ENCODE peak calls at places on chromosomes 13 and 19, in five cellular contexts. One of them, this sample, is unnamed.

GRCh38 chr13:22812793-22813192 is 368.0 kb upstream of the SGCG start:
- DNase-seq in SK-N-SH: no peak
- DNase-seq in Karpas-422: no peak
- DNase-seq in effector memory CD4-positive, alpha-beta T cell: no peak
- DNase-seq in psoas muscle: peak; percentile 66
- DNase-seq in this sample: no peak

GRCh38 chr19:46493236-46494114 is 2.2 kb downstream of the PNMA8B start:
- DNase-seq in Karpas-422: no peak
- DNase-seq in effector memory CD4-positive, alpha-beta T cell: no peak
- DNase-seq in psoas muscle: peak; percentile 71
- DNase-seq in SK-N-SH: peak; percentile 23
- DNase-seq in this sample: no peak

GRCh38 chr13:32212420-32212819 is 102.7 kb downstream of the ZAR1L start:
- DNase-seq in SK-N-SH: no peak
- DNase-seq in effector memory CD4-positive, alpha-beta T cell: no peak
- DNase-seq in Karpas-422: no peak
- DNase-seq in psoas muscle: no peak
- DNase-seq in this sample: no peak

GRCh38 chr13:102141625-102142472 is 260.0 kb downstream of the FGF14 start:
- DNase-seq in effector memory CD4-positive, alpha-beta T cell: no peak
- DNase-seq in Karpas-422: no peak
- DNase-seq in SK-N-SH: no peak
- DNase-seq in psoas muscle: no peak
- DNase-seq in this sample: no peak

GRCh38 chr13:59533561-59534337 is 630.0 kb downstream of the DIAPH3 start:
- DNase-seq in psoas muscle: no peak
- DNase-seq in effector memory CD4-positive, alpha-beta T cell: no peak
- DNase-seq in SK-N-SH: no peak
- DNase-seq in Karpas-422: no peak
- DNase-seq in this sample: peak; percentile 20

GRCh38 chr13:38657191-38657590 is 29.7 kb upstream of the FREM2 start:
- DNase-seq in Karpas-422: no peak
- DNase-seq in SK-N-SH: no peak
- DNase-seq in effector memory CD4-positive, alpha-beta T cell: no peak
- DNase-seq in psoas muscle: no peak
- DNase-seq in this sample: no peak

GRCh38 chr13:59975807-59976445 is 187.8 kb downstream of the DIAPH3 start:
- DNase-seq in SK-N-SH: no peak
- DNase-seq in effector memory CD4-positive, alpha-beta T cell: no peak
- DNase-seq in psoas muscle: no peak
- DNase-seq in Karpas-422: no peak
- DNase-seq in this sample: no peak

GRCh38 chr13:112083971-112084370 is 17.0 kb downstream of the SOX1 start:
- DNase-seq in effector memory CD4-positive, alpha-beta T cell: no peak
- DNase-seq in Karpas-422: no peak
- DNase-seq in SK-N-SH: no peak
- DNase-seq in psoas muscle: no peak
- DNase-seq in this sample: no peak

GRCh38 chr13:79862515-79862914 is 381.6 kb downstream of the NDFIP2 start:
- DNase-seq in psoas muscle: no peak
- DNase-seq in Karpas-422: no peak
- DNase-seq in effector memory CD4-positive, alpha-beta T cell: no peak
- DNase-seq in SK-N-SH: no peak
- DNase-seq in this sample: no peak

GRCh38 chr19:43774103-43774939 is 6.5 kb downstream of the KCNN4 start:
- DNase-seq in SK-N-SH: peak; percentile 87
- DNase-seq in psoas muscle: peak; percentile 79
- DNase-seq in effector memory CD4-positive, alpha-beta T cell: no peak
- DNase-seq in Karpas-422: no peak
- DNase-seq in this sample: no peak

GRCh38 chr19:9958451-9958850 is 22.1 kb upstream of the OLFM2 start:
- DNase-seq in effector memory CD4-positive, alpha-beta T cell: no peak
- DNase-seq in Karpas-422: no peak
- DNase-seq in psoas muscle: no peak
- DNase-seq in SK-N-SH: no peak
- DNase-seq in this sample: no peak

GRCh38 chr19:5349041-5349440 is 8.4 kb upstream of the PTPRS start:
- DNase-seq in SK-N-SH: no peak
- DNase-seq in psoas muscle: no peak
- DNase-seq in Karpas-422: no peak
- DNase-seq in effector memory CD4-positive, alpha-beta T cell: no peak
- DNase-seq in this sample: no peak

GRCh38 chr13:113934576-113934975 is 39.3 kb downstream of the C13orf46 start:
- DNase-seq in Karpas-422: no peak
- DNase-seq in SK-N-SH: peak; percentile 19
- DNase-seq in psoas muscle: peak; percentile 40
- DNase-seq in effector memory CD4-positive, alpha-beta T cell: no peak
- DNase-seq in this sample: no peak

GRCh38 chr13:33775339-33776108 is 42.4 kb upstream of the RFC3 start:
- DNase-seq in SK-N-SH: no peak
- DNase-seq in effector memory CD4-positive, alpha-beta T cell: no peak
- DNase-seq in Karpas-422: peak; percentile 65
- DNase-seq in psoas muscle: no peak
- DNase-seq in this sample: no peak

DNA sequence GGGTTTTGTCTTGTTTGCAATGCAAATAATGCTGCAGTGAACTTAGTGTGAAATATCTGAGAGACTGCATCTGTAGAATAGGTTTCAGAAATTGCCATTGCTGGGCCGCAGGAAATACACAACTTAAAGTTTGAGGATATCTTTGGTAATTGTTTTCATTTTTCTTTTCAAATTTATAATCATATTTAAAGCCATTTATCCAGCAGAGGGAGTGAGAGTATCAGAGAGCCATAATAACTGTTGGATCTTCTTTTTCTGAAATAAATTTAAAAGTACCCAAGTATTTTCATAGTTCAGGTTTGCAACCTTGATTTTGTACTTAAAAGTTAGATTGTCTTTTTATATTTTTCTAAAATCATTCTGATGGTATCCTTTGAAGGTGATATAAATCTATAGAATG is 99.4 kb downstream of the ZMYM2 start:
- DNase-seq in effector memory CD4-positive, alpha-beta T cell: no peak
- DNase-seq in psoas muscle: no peak
- DNase-seq in SK-N-SH: no peak
- DNase-seq in Karpas-422: no peak
- DNase-seq in this sample: no peak
- H3K36me3 ChIP-seq in effector memory CD4-positive, alpha-beta T cell: peaks cover 72% of the 10 kb centered on the region
- H3K36me3 ChIP-seq in psoas muscle: peaks cover 7% of the 10 kb centered on the region
- H3K36me3 ChIP-seq in SK-N-SH: peaks cover 84% of the 10 kb centered on the region
- H3K36me3 ChIP-seq in Karpas-422: peaks cover 69% of the 10 kb centered on the region
- H3K36me3 ChIP-seq in this sample: peaks cover 15% of the 10 kb centered on the region

DNA sequence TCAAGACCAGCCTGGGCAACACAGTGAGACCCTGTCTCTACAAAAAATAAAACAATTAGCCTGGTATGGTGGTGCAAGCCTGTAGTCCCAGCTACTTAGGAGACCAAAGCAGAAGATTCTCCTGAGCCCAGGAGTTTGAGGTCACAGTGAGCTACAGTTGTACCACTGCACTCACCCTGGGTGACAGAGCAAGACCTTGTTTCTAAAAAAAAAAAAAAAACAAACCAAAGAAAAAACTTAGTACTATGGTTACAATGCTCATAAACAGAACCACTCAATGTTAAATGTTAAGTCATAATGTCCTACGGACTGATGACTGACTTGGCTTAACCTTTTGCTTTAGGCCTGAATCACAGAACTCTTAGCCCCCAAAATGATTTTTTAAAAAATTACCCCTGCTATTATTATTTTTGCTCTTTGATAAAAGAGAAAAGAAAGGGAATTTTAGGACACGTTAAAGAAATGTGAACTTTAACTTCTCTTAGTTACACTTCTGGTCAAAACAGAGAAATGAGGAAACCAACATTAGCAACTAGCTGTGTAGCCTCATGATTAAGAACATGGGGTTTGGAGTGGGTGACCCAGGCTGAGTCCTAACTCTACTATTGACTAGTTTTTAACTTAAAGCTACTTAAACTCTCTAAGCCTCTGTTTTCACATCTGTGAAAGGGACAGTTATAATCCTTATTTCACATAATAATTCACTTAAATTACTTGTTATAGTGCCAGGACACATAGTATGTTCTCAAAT is 13.7 kb upstream of the ELF1 start:
- DNase-seq in effector memory CD4-positive, alpha-beta T cell: no peak
- DNase-seq in Karpas-422: no peak
- DNase-seq in SK-N-SH: no peak
- DNase-seq in psoas muscle: no peak
- DNase-seq in this sample: no peak
- H3K27ac ChIP-seq in effector memory CD4-positive, alpha-beta T cell: no peak overlapping the region
- H3K27ac ChIP-seq in Karpas-422: no peak overlapping the region
- H3K27ac ChIP-seq in SK-N-SH: no peak overlapping the region
- H3K27ac ChIP-seq in psoas muscle: no peak overlapping the region
- H3K27ac ChIP-seq in this sample: no peak overlapping the region

GRCh38 chr19:2846180-2846935 is 5.1 kb downstream of the ZNF555 start:
- DNase-seq in SK-N-SH: no peak
- DNase-seq in Karpas-422: peak; percentile 17
- DNase-seq in psoas muscle: no peak
- DNase-seq in effector memory CD4-positive, alpha-beta T cell: no peak
- DNase-seq in this sample: no peak

GRCh38 chr19:2850256-2850925 is 9.1 kb downstream of the ZNF555 start:
- DNase-seq in psoas muscle: no peak
- DNase-seq in Karpas-422: peak; percentile 38
- DNase-seq in effector memory CD4-positive, alpha-beta T cell: no peak
- DNase-seq in SK-N-SH: no peak
- DNase-seq in this sample: no peak

GRCh38 chr19:2848625-2849024 is 7.3 kb downstream of the ZNF555 start:
- DNase-seq in Karpas-422: no peak
- DNase-seq in psoas muscle: no peak
- DNase-seq in effector memory CD4-positive, alpha-beta T cell: no peak
- DNase-seq in SK-N-SH: no peak
- DNase-seq in this sample: no peak

GRCh38 chr19:2845107-2845506 is 3.8 kb downstream of the ZNF555 start:
- DNase-seq in psoas muscle: no peak
- DNase-seq in effector memory CD4-positive, alpha-beta T cell: no peak
- DNase-seq in Karpas-422: no peak
- DNase-seq in SK-N-SH: no peak
- DNase-seq in this sample: no peak

DNA sequence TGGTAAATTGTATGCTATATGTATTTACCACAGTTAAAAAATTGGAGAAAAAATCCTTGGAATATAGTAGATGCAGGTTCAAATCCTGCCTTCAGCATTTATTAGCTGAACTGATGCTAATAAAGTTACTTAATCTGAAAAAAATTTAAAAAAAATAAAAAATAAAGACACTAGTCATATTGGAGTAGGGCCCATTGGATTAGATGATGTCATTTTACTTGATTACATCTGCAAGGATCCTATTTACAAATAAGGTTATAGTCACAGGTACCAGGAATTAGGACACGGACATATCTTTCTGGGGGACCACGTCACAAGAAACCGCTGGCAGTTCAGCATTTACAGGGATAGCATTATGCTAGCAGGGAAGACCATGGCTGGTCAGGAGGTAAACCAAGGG is 6.2 kb downstream of the ZNF555 start:
- DNase-seq in effector memory CD4-positive, alpha-beta T cell: no peak
- DNase-seq in SK-N-SH: no peak
- DNase-seq in psoas muscle: no peak
- DNase-seq in Karpas-422: peak; percentile 23
- DNase-seq in this sample: no peak
- H3K36me3 ChIP-seq in effector memory CD4-positive, alpha-beta T cell: peaks cover 28% of the 10 kb centered on the region
- H3K36me3 ChIP-seq in SK-N-SH: peaks cover 14% of the 10 kb centered on the region
- H3K36me3 ChIP-seq in psoas muscle: peaks cover 10% of the 10 kb centered on the region
- H3K36me3 ChIP-seq in Karpas-422: peaks cover 5% of the 10 kb centered on the region
- H3K36me3 ChIP-seq in this sample: peaks cover 5% of the 10 kb centered on the region

DNA sequence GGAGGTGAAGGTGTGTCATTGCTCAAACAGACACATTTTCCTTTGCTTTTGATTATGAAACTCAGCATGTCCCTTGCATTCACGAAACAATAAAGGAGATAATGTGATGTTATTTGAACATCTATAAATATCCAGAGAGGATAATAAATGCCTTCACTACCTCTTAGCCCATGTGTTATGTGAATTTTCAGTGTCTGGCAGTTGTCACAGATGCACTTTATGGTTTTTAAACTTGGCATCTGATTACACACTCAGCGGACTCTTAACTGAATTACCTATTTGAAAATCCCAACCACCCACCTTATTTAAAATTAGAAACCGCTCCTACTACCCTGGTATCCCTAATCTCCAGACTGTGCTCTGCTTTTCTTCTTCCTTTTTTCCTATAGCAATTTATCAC is 254.2 kb downstream of the COG6 start:
- DNase-seq in effector memory CD4-positive, alpha-beta T cell: no peak
- DNase-seq in SK-N-SH: peak; percentile 14
- DNase-seq in psoas muscle: no peak
- DNase-seq in Karpas-422: peak; percentile 23
- DNase-seq in this sample: no peak
- H3K27ac ChIP-seq in effector memory CD4-positive, alpha-beta T cell: no peak overlapping the region
- H3K27ac ChIP-seq in SK-N-SH: peak overlapping the region; percentile 60
- H3K27ac ChIP-seq in psoas muscle: no peak overlapping the region
- H3K27ac ChIP-seq in Karpas-422: no peak overlapping the region
- H3K27ac ChIP-seq in this sample: no peak overlapping the region

This sample was measured in Panc1.